ENCODE peak calls at places on chromosome 10, in six cellular contexts. One of them, this sample, is unnamed.

GRCh38 chr10:83076443-83076842 is 1062.9 kb upstream of the GHITM start:
- DNase-seq in endothelial cell: no peak
- DNase-seq in foreskin fibroblast: no peak
- DNase-seq in activated B cell treated with CpG ODN at 0.5 μM for 24 hours: no peak
- DNase-seq in body of pancreas: no peak
- DNase-seq in type B pancreatic cell: no peak
- DNase-seq in this sample: no peak

GRCh38 chr10:129993621-129994020 is 29.5 kb upstream of the EBF3 start:
- DNase-seq in body of pancreas: no peak
- DNase-seq in activated B cell treated with CpG ODN at 0.5 μM for 24 hours: no peak
- DNase-seq in foreskin fibroblast: peak
- DNase-seq in type B pancreatic cell: no peak
- DNase-seq in endothelial cell: no peak
- DNase-seq in this sample: no peak

GRCh38 chr10:49679480-49679893 is at the start of gene C10orf53:
- DNase-seq in type B pancreatic cell: peak
- DNase-seq in foreskin fibroblast: peak
- DNase-seq in body of pancreas: peak
- DNase-seq in activated B cell treated with CpG ODN at 0.5 μM for 24 hours: no peak
- DNase-seq in endothelial cell: peak
- DNase-seq in this sample: peak

GRCh38 chr10:69953851-69954250 is 98.8 kb upstream of the MACROH2A2 start:
- DNase-seq in activated B cell treated with CpG ODN at 0.5 μM for 24 hours: peak
- DNase-seq in type B pancreatic cell: no peak
- DNase-seq in foreskin fibroblast: no peak
- DNase-seq in body of pancreas: no peak
- DNase-seq in endothelial cell: no peak
- DNase-seq in this sample: no peak

GRCh38 chr10:128156999-128157755 is 31.0 kb upstream of the MKI67 start:
- DNase-seq in type B pancreatic cell: no peak
- DNase-seq in endothelial cell: no peak
- DNase-seq in body of pancreas: no peak
- DNase-seq in foreskin fibroblast: no peak
- DNase-seq in activated B cell treated with CpG ODN at 0.5 μM for 24 hours: no peak
- DNase-seq in this sample: no peak

GRCh38 chr10:121813211-121813812 is 114.5 kb downstream of the ATE1 start:
- DNase-seq in foreskin fibroblast: peak
- DNase-seq in endothelial cell: no peak
- DNase-seq in activated B cell treated with CpG ODN at 0.5 μM for 24 hours: no peak
- DNase-seq in type B pancreatic cell: no peak
- DNase-seq in body of pancreas: no peak
- DNase-seq in this sample: no peak

GRCh38 chr10:17256627-17257026 is 28.6 kb downstream of the VIM start:
- DNase-seq in activated B cell treated with CpG ODN at 0.5 μM for 24 hours: no peak
- DNase-seq in type B pancreatic cell: no peak
- DNase-seq in endothelial cell: no peak
- DNase-seq in body of pancreas: no peak
- DNase-seq in foreskin fibroblast: no peak
- DNase-seq in this sample: no peak

GRCh38 chr10:67858971-67859370 is 21.0 kb upstream of the DNAJC12 start:
- DNase-seq in endothelial cell: no peak
- DNase-seq in foreskin fibroblast: no peak
- DNase-seq in activated B cell treated with CpG ODN at 0.5 μM for 24 hours: no peak
- DNase-seq in body of pancreas: no peak
- DNase-seq in type B pancreatic cell: no peak
- DNase-seq in this sample: no peak

GRCh38 chr10:12396567-12396966 is 47.2 kb downstream of the CAMK1D start:
- DNase-seq in activated B cell treated with CpG ODN at 0.5 μM for 24 hours: no peak
- DNase-seq in type B pancreatic cell: no peak
- DNase-seq in foreskin fibroblast: no peak
- DNase-seq in endothelial cell: no peak
- DNase-seq in body of pancreas: peak
- DNase-seq in this sample: no peak

GRCh38 chr10:111429288-111430028 is 352.6 kb downstream of the ADRA2A start:
- DNase-seq in endothelial cell: no peak
- DNase-seq in type B pancreatic cell: no peak
- DNase-seq in body of pancreas: no peak
- DNase-seq in activated B cell treated with CpG ODN at 0.5 μM for 24 hours: no peak
- DNase-seq in foreskin fibroblast: no peak
- DNase-seq in this sample: no peak

GRCh38 chr10:101658910-101659309 is 36.1 kb downstream of the FBXW4 start:
- DNase-seq in endothelial cell: no peak
- DNase-seq in type B pancreatic cell: no peak
- DNase-seq in foreskin fibroblast: no peak
- DNase-seq in body of pancreas: no peak
- DNase-seq in activated B cell treated with CpG ODN at 0.5 μM for 24 hours: no peak
- DNase-seq in this sample: no peak

GRCh38 chr10:52170776-52171175 is 143.3 kb upstream of the DKK1 start:
- DNase-seq in body of pancreas: no peak
- DNase-seq in type B pancreatic cell: no peak
- DNase-seq in foreskin fibroblast: no peak
- DNase-seq in activated B cell treated with CpG ODN at 0.5 μM for 24 hours: no peak
- DNase-seq in endothelial cell: no peak
- DNase-seq in this sample: no peak

GRCh38 chr10:74244097-74244685 is 93.2 kb downstream of the ADK start:
- DNase-seq in type B pancreatic cell: no peak
- DNase-seq in foreskin fibroblast: peak
- DNase-seq in body of pancreas: no peak
- DNase-seq in activated B cell treated with CpG ODN at 0.5 μM for 24 hours: no peak
- DNase-seq in endothelial cell: no peak
- DNase-seq in this sample: no peak

GRCh38 chr10:76297787-76298281 is 866.4 kb downstream of the LRMDA start:
- DNase-seq in type B pancreatic cell: no peak
- DNase-seq in activated B cell treated with CpG ODN at 0.5 μM for 24 hours: no peak
- DNase-seq in body of pancreas: peak
- DNase-seq in endothelial cell: no peak
- DNase-seq in foreskin fibroblast: no peak
- DNase-seq in this sample: no peak

GRCh38 chr10:62166331-62167154 is 102.1 kb downstream of the RTKN2 start:
- DNase-seq in endothelial cell: no peak
- DNase-seq in body of pancreas: peak
- DNase-seq in foreskin fibroblast: peak
- DNase-seq in type B pancreatic cell: no peak
- DNase-seq in activated B cell treated with CpG ODN at 0.5 μM for 24 hours: no peak
- DNase-seq in this sample: no peak

GRCh38 chr10:47330366-47330765 is 8.1 kb downstream of the GDF2 start:
- DNase-seq in activated B cell treated with CpG ODN at 0.5 μM for 24 hours: no peak
- DNase-seq in type B pancreatic cell: no peak
- DNase-seq in foreskin fibroblast: no peak
- DNase-seq in endothelial cell: no peak
- DNase-seq in body of pancreas: peak
- DNase-seq in this sample: no peak

GRCh38 chr10:33722067-33722466 is 387.6 kb upstream of the NRP1 start:
- DNase-seq in body of pancreas: no peak
- DNase-seq in foreskin fibroblast: peak
- DNase-seq in endothelial cell: no peak
- DNase-seq in type B pancreatic cell: no peak
- DNase-seq in activated B cell treated with CpG ODN at 0.5 μM for 24 hours: no peak
- DNase-seq in this sample: no peak

GRCh38 chr10:60818134-60818770 is 40.0 kb downstream of the CDK1 start:
- DNase-seq in activated B cell treated with CpG ODN at 0.5 μM for 24 hours: no peak
- DNase-seq in foreskin fibroblast: peak
- DNase-seq in body of pancreas: no peak
- DNase-seq in type B pancreatic cell: no peak
- DNase-seq in endothelial cell: no peak
- DNase-seq in this sample: no peak

GRCh38 chr10:60820093-60820769 is 42.0 kb downstream of the CDK1 start:
- DNase-seq in activated B cell treated with CpG ODN at 0.5 μM for 24 hours: no peak
- DNase-seq in endothelial cell: no peak
- DNase-seq in foreskin fibroblast: peak
- DNase-seq in body of pancreas: no peak
- DNase-seq in type B pancreatic cell: no peak
- DNase-seq in this sample: no peak

GRCh38 chr10:60819271-60819670 is 41.0 kb downstream of the CDK1 start:
- DNase-seq in foreskin fibroblast: no peak
- DNase-seq in activated B cell treated with CpG ODN at 0.5 μM for 24 hours: no peak
- DNase-seq in body of pancreas: no peak
- DNase-seq in type B pancreatic cell: no peak
- DNase-seq in endothelial cell: no peak
- DNase-seq in this sample: no peak

GRCh38 chr10:60817135-60817805 is 39.0 kb downstream of the CDK1 start:
- DNase-seq in body of pancreas: no peak
- DNase-seq in type B pancreatic cell: no peak
- DNase-seq in endothelial cell: no peak
- DNase-seq in activated B cell treated with CpG ODN at 0.5 μM for 24 hours: no peak
- DNase-seq in foreskin fibroblast: peak
- DNase-seq in this sample: no peak

DNA sequence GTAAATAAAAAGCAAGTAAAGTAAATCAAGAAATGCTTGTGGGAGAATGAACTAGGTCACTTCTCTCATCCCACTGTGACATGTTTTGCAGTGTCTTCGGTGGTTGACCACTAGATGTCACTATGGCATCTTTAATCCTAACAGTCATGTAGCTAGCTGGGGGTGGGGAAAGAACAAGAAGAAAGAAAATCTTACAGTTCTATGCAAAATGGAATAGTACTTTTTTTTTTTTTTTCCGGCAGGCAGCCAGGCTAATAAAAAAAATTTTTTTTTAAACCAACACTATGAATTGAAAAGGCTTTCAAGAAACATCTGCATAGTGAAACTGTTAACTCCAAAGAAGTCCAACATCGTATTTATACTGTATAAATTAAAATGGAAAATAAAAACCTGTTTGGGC is 38.3 kb downstream of the CDK1 start:
- DNase-seq in endothelial cell: peak
- DNase-seq in type B pancreatic cell: no peak
- DNase-seq in body of pancreas: peak
- DNase-seq in activated B cell treated with CpG ODN at 0.5 μM for 24 hours: no peak
- DNase-seq in foreskin fibroblast: peak
- DNase-seq in this sample: no peak
- TF ChIP-seq CTCF in endothelial cell: peak
- TF ChIP-seq CTCF in type B pancreatic cell: peak
- TF ChIP-seq CTCF in body of pancreas: peak
- TF ChIP-seq CTCF in activated B cell treated with CpG ODN at 0.5 μM for 24 hours: peak
- TF ChIP-seq CTCF in foreskin fibroblast: peak
- TF ChIP-seq CTCF in this sample: peak

DNA sequence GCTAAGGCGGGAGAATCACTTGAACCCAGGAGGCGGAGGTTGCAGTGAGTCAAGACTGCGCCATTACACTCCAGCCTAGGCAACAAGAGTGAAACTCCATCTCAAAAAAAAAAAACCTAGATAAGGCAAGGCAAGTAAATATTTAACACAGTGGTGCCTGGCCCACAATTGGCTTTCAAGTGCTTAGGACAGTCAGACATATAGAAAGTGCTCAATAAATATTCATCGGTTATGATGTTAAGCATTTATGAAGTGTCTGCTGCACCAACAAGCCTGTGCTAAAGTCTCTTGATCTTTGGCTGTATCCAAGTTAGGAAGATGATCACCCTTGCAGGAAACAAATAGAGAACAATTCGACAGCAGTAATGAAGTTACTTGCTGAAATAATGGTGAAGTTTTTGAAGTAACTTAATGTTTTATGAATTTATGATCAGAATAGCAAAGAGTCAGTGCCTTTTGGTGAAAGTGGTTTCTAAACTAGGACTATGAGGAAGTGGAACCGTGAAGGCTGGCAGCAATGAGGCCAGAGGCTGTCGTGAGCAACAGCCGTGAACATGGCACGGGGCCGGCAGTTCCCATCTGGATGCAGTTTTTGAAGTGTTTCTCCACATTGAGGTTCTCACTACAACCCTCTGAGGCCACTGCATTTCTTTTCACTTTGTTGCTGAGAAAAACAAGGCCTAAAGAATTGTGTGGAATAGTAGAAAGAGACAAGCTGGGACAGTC is 48.1 kb upstream of the GATA3 start:
- DNase-seq in body of pancreas: no peak
- DNase-seq in foreskin fibroblast: no peak
- DNase-seq in type B pancreatic cell: no peak
- DNase-seq in activated B cell treated with CpG ODN at 0.5 μM for 24 hours: no peak
- DNase-seq in endothelial cell: no peak
- DNase-seq in this sample: no peak
- TF ChIP-seq CTCF in body of pancreas: no peak
- TF ChIP-seq CTCF in foreskin fibroblast: no peak
- TF ChIP-seq CTCF in type B pancreatic cell: no peak
- TF ChIP-seq CTCF in activated B cell treated with CpG ODN at 0.5 μM for 24 hours: no peak
- TF ChIP-seq CTCF in endothelial cell: no peak
- TF ChIP-seq CTCF in this sample: no peak

GRCh38 chr10:79178614-79179403 is 110.0 kb downstream of the ZMIZ1 start:
- DNase-seq in body of pancreas: no peak
- DNase-seq in type B pancreatic cell: no peak
- DNase-seq in endothelial cell: peak
- DNase-seq in activated B cell treated with CpG ODN at 0.5 μM for 24 hours: no peak
- DNase-seq in foreskin fibroblast: peak
- DNase-seq in this sample: no peak
- TF ChIP-seq CTCF in body of pancreas: no peak
- TF ChIP-seq CTCF in type B pancreatic cell: no peak
- TF ChIP-seq CTCF in endothelial cell: no peak
- TF ChIP-seq CTCF in activated B cell treated with CpG ODN at 0.5 μM for 24 hours: no peak
- TF ChIP-seq CTCF in foreskin fibroblast: no peak
- TF ChIP-seq CTCF in this sample: no peak

DNA sequence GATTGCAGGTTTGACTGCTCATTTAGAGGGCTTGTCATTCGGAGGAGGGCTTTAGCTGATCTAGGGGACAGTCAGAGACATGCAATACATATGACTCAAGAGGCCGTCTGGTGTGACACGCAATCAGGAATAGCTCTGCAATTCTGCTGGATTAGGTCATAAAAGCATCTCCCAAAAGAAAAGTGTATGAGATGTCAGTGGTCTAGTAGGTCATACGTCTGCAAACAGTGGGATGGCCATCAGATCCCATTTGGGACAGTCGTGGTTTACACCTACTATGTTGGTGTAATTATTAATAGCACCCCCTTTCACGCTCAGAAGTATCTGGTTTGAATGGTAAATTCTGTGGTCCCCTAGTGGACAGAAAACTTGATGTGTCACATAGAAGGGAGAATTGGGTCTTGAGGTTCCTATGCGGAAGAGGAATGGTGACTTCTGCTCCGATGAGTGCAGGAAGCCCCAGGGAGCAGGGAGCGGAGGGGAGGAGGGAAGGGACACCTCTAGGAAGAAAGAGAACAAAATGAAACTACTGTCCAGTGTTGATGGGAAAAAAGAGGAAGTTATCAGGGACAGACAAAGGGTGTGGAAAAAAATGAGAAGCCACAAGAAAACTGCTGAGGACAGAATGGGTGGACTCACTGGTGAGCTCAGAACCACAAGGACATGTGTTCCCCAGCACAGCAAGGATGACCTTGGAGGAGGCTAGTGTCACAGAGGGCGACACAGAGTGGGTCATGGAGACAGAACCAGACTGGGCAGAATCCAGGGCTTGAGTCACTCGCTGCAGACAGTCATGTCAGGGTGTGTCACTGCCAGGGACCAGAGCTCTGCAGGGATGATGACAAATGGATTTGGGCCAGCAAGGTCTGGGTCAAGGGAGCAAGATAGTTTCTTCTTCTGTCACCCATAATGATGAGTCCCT is 59.9 kb downstream of the MAP3K8 start:
- DNase-seq in type B pancreatic cell: no peak
- DNase-seq in endothelial cell: no peak
- DNase-seq in body of pancreas: peak
- DNase-seq in activated B cell treated with CpG ODN at 0.5 μM for 24 hours: no peak
- DNase-seq in foreskin fibroblast: peak
- DNase-seq in this sample: no peak
- TF ChIP-seq CTCF in type B pancreatic cell: no peak
- TF ChIP-seq CTCF in endothelial cell: no peak
- TF ChIP-seq CTCF in body of pancreas: no peak
- TF ChIP-seq CTCF in activated B cell treated with CpG ODN at 0.5 μM for 24 hours: no peak
- TF ChIP-seq CTCF in foreskin fibroblast: no peak
- TF ChIP-seq CTCF in this sample: no peak

GRCh38 chr10:26269754-26270153 is 53.2 kb downstream of the GAD2 start:
- DNase-seq in type B pancreatic cell: no peak
- DNase-seq in foreskin fibroblast: no peak
- DNase-seq in body of pancreas: no peak
- DNase-seq in activated B cell treated with CpG ODN at 0.5 μM for 24 hours: no peak
- DNase-seq in endothelial cell: peak
- DNase-seq in this sample: no peak
- TF ChIP-seq CTCF in type B pancreatic cell: peak
- TF ChIP-seq CTCF in foreskin fibroblast: no peak
- TF ChIP-seq CTCF in body of pancreas: no peak
- TF ChIP-seq CTCF in activated B cell treated with CpG ODN at 0.5 μM for 24 hours: no peak
- TF ChIP-seq CTCF in endothelial cell: no peak
- TF ChIP-seq CTCF in this sample: peak

This sample was measured in progenitor cell of endocrine pancreas.